ENCODE peak calls at places on chromosomes 1 and 21, in eight cellular contexts. One of them, this sample, is unnamed. For H3K27me3, the result is how much of the 10 kb centered on the place peaks cover.

GRCh38 chr1:187744665-187745064 is 915.9 kb downstream of the PLA2G4A start:
- DNase-seq in upper lobe of right lung: no peak
- DNase-seq in Peyer's patch: no peak
- DNase-seq in lower lobe of right lung: no peak
- DNase-seq in colonic mucosa: no peak
- DNase-seq in tibial artery: no peak
- DNase-seq in breast epithelium: no peak
- DNase-seq in psoas muscle: no peak
- DNase-seq in this sample: no peak

GRCh38 chr1:147071142-147071541 is 101.1 kb downstream of the PRKAB2 start:
- DNase-seq in upper lobe of right lung: no peak
- DNase-seq in Peyer's patch: no peak
- DNase-seq in lower lobe of right lung: no peak
- DNase-seq in colonic mucosa: no peak
- DNase-seq in tibial artery: no peak
- DNase-seq in breast epithelium: no peak
- DNase-seq in psoas muscle: no peak
- DNase-seq in this sample: no peak

GRCh38 chr1:181161170-181161870 is 72.8 kb downstream of the IER5 start:
- DNase-seq in upper lobe of right lung: no peak
- DNase-seq in Peyer's patch: no peak
- DNase-seq in lower lobe of right lung: no peak
- DNase-seq in colonic mucosa: no peak
- DNase-seq in tibial artery: no peak
- DNase-seq in breast epithelium: no peak
- DNase-seq in psoas muscle: no peak
- DNase-seq in this sample: no peak

GRCh38 chr1:50750021-50750619 is 209.9 kb downstream of the FAF1 start:
- DNase-seq in upper lobe of right lung: no peak
- DNase-seq in Peyer's patch: no peak
- DNase-seq in lower lobe of right lung: no peak
- DNase-seq in colonic mucosa: no peak
- DNase-seq in tibial artery: no peak
- DNase-seq in breast epithelium: no peak
- DNase-seq in psoas muscle: no peak
- DNase-seq in this sample: no peak

GRCh38 chr1:184449916-184450315 is 63.1 kb downstream of the C1orf21 start:
- DNase-seq in upper lobe of right lung: no peak
- DNase-seq in Peyer's patch: no peak
- DNase-seq in lower lobe of right lung: no peak
- DNase-seq in colonic mucosa: no peak
- DNase-seq in tibial artery: no peak
- DNase-seq in breast epithelium: no peak
- DNase-seq in psoas muscle: no peak
- DNase-seq in this sample: no peak

GRCh38 chr21:38958940-38959685 is 153.4 kb downstream of the ETS2 start:
- DNase-seq in upper lobe of right lung: no peak
- DNase-seq in Peyer's patch: peak
- DNase-seq in lower lobe of right lung: no peak
- DNase-seq in colonic mucosa: peak
- DNase-seq in tibial artery: no peak
- DNase-seq in breast epithelium: no peak
- DNase-seq in psoas muscle: no peak
- DNase-seq in this sample: no peak

GRCh38 chr1:61797045-61797755 is 54.9 kb downstream of the PATJ start:
- DNase-seq in upper lobe of right lung: no peak
- DNase-seq in Peyer's patch: no peak
- DNase-seq in lower lobe of right lung: no peak
- DNase-seq in colonic mucosa: no peak
- DNase-seq in tibial artery: no peak
- DNase-seq in breast epithelium: no peak
- DNase-seq in psoas muscle: no peak
- DNase-seq in this sample: no peak

GRCh38 chr1:241600496-241600901 is 39.7 kb downstream of the CHML start:
- DNase-seq in upper lobe of right lung: no peak
- DNase-seq in Peyer's patch: no peak
- DNase-seq in lower lobe of right lung: no peak
- DNase-seq in colonic mucosa: no peak
- DNase-seq in tibial artery: no peak
- DNase-seq in breast epithelium: no peak
- DNase-seq in psoas muscle: no peak
- DNase-seq in this sample: no peak

GRCh38 chr1:36172983-36173382 is 17.0 kb downstream of the MAP7D1 start:
- DNase-seq in upper lobe of right lung: no peak
- DNase-seq in Peyer's patch: no peak
- DNase-seq in lower lobe of right lung: no peak
- DNase-seq in colonic mucosa: no peak
- DNase-seq in tibial artery: no peak
- DNase-seq in breast epithelium: no peak
- DNase-seq in psoas muscle: no peak
- DNase-seq in this sample: no peak

GRCh38 chr1:97898948-97899347 is 21.9 kb downstream of the DPYD start:
- DNase-seq in upper lobe of right lung: no peak
- DNase-seq in Peyer's patch: no peak
- DNase-seq in lower lobe of right lung: no peak
- DNase-seq in colonic mucosa: no peak
- DNase-seq in tibial artery: no peak
- DNase-seq in breast epithelium: no peak
- DNase-seq in psoas muscle: no peak
- DNase-seq in this sample: no peak

GRCh38 chr1:206905295-206906164 is 8.3 kb downstream of the IL24 start:
- DNase-seq in upper lobe of right lung: no peak
- DNase-seq in Peyer's patch: no peak
- DNase-seq in lower lobe of right lung: no peak
- DNase-seq in colonic mucosa: no peak
- DNase-seq in tibial artery: peak
- DNase-seq in breast epithelium: no peak
- DNase-seq in psoas muscle: no peak
- DNase-seq in this sample: no peak

GRCh38 chr1:60835649-60836048 is 246.7 kb upstream of the NFIA start:
- DNase-seq in upper lobe of right lung: no peak
- DNase-seq in Peyer's patch: no peak
- DNase-seq in lower lobe of right lung: no peak
- DNase-seq in colonic mucosa: no peak
- DNase-seq in tibial artery: no peak
- DNase-seq in breast epithelium: no peak
- DNase-seq in psoas muscle: no peak
- DNase-seq in this sample: no peak

GRCh38 chr21:36388835-36389234 is 3.6 kb downstream of the CHAF1B start:
- DNase-seq in upper lobe of right lung: no peak
- DNase-seq in Peyer's patch: no peak
- DNase-seq in lower lobe of right lung: no peak
- DNase-seq in colonic mucosa: no peak
- DNase-seq in tibial artery: no peak
- DNase-seq in breast epithelium: no peak
- DNase-seq in psoas muscle: no peak
- DNase-seq in this sample: no peak

GRCh38 chr1:209767706-209768105 is 11.9 kb downstream of the TRAF3IP3 start:
- DNase-seq in upper lobe of right lung: no peak
- DNase-seq in Peyer's patch: no peak
- DNase-seq in lower lobe of right lung: no peak
- DNase-seq in colonic mucosa: no peak
- DNase-seq in tibial artery: no peak
- DNase-seq in breast epithelium: no peak
- DNase-seq in psoas muscle: no peak
- DNase-seq in this sample: no peak

GRCh38 chr1:165629848-165630628 is 996 bp upstream of the MGST3 start:
- DNase-seq in upper lobe of right lung: no peak
- DNase-seq in Peyer's patch: no peak
- DNase-seq in lower lobe of right lung: no peak
- DNase-seq in colonic mucosa: peak
- DNase-seq in tibial artery: no peak
- DNase-seq in breast epithelium: no peak
- DNase-seq in psoas muscle: no peak
- DNase-seq in this sample: no peak

GRCh38 chr1:186985889-186986491 is 157.2 kb downstream of the PLA2G4A start:
- DNase-seq in upper lobe of right lung: no peak
- DNase-seq in Peyer's patch: no peak
- DNase-seq in lower lobe of right lung: no peak
- DNase-seq in colonic mucosa: no peak
- DNase-seq in tibial artery: no peak
- DNase-seq in breast epithelium: no peak
- DNase-seq in psoas muscle: no peak
- DNase-seq in this sample: no peak

GRCh38 chr1:167635941-167636340 is 5.9 kb downstream of the RCSD1 start:
- DNase-seq in upper lobe of right lung: no peak
- DNase-seq in Peyer's patch: no peak
- DNase-seq in lower lobe of right lung: no peak
- DNase-seq in colonic mucosa: no peak
- DNase-seq in tibial artery: no peak
- DNase-seq in breast epithelium: no peak
- DNase-seq in psoas muscle: no peak
- DNase-seq in this sample: no peak

GRCh38 chr1:223827193-223827663 is 18.5 kb downstream of the TP53BP2 start:
- DNase-seq in upper lobe of right lung: no peak
- DNase-seq in Peyer's patch: no peak
- DNase-seq in lower lobe of right lung: no peak
- DNase-seq in colonic mucosa: no peak
- DNase-seq in tibial artery: no peak
- DNase-seq in breast epithelium: no peak
- DNase-seq in psoas muscle: no peak
- DNase-seq in this sample: no peak

GRCh38 chr1:176847052-176847451 is 317.5 kb downstream of the ASTN1 start:
- DNase-seq in upper lobe of right lung: no peak
- DNase-seq in Peyer's patch: no peak
- DNase-seq in lower lobe of right lung: no peak
- DNase-seq in colonic mucosa: no peak
- DNase-seq in tibial artery: no peak
- DNase-seq in breast epithelium: no peak
- DNase-seq in psoas muscle: no peak
- DNase-seq in this sample: no peak

GRCh38 chr21:36744560-36745231 is 45.8 kb downstream of the SIM2 start:
- DNase-seq in upper lobe of right lung: peak
- DNase-seq in Peyer's patch: no peak
- DNase-seq in lower lobe of right lung: no peak
- DNase-seq in colonic mucosa: no peak
- DNase-seq in tibial artery: no peak
- DNase-seq in breast epithelium: peak
- DNase-seq in psoas muscle: no peak
- DNase-seq in this sample: peak

GRCh38 chr1:186828612-186829542 is at the start of gene PLA2G4A:
- DNase-seq in upper lobe of right lung: peak
- DNase-seq in Peyer's patch: peak
- DNase-seq in lower lobe of right lung: peak
- DNase-seq in colonic mucosa: peak
- DNase-seq in tibial artery: peak
- DNase-seq in breast epithelium: peak
- DNase-seq in psoas muscle: no peak
- DNase-seq in this sample: peak

DNA sequence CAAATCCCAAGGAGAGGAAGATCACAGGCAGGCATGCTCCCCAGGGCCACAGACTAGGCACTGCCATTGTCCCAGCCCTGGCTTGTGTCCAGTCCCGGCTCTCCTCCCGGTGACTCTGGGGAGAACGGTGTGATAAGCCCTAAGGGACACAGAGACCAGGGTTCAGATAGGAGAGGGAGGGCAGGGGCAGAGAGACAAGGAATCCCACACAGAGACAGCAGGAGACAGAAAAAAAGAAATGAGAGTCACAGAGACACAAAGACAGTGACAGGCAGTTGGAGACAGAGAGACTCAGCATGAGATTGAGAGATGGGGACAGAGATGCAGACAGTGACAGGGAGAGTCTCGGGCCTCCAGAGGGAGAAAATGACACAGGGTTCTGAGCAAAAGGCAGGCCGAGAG is 361 bp downstream of the INSRR start:
- DNase-seq in upper lobe of right lung: no peak
- DNase-seq in Peyer's patch: no peak
- DNase-seq in lower lobe of right lung: no peak
- DNase-seq in colonic mucosa: no peak
- DNase-seq in tibial artery: no peak
- DNase-seq in breast epithelium: no peak
- DNase-seq in psoas muscle: no peak
- DNase-seq in this sample: no peak
- H3K27me3 ChIP-seq in upper lobe of right lung: half or more
- H3K27me3 ChIP-seq in Peyer's patch: under half
- H3K27me3 ChIP-seq in lower lobe of right lung: half or more
- H3K27me3 ChIP-seq in colonic mucosa: under half
- H3K27me3 ChIP-seq in tibial artery: under half
- H3K27me3 ChIP-seq in breast epithelium: under half
- H3K27me3 ChIP-seq in psoas muscle: under half
- H3K27me3 ChIP-seq in this sample: under half

DNA sequence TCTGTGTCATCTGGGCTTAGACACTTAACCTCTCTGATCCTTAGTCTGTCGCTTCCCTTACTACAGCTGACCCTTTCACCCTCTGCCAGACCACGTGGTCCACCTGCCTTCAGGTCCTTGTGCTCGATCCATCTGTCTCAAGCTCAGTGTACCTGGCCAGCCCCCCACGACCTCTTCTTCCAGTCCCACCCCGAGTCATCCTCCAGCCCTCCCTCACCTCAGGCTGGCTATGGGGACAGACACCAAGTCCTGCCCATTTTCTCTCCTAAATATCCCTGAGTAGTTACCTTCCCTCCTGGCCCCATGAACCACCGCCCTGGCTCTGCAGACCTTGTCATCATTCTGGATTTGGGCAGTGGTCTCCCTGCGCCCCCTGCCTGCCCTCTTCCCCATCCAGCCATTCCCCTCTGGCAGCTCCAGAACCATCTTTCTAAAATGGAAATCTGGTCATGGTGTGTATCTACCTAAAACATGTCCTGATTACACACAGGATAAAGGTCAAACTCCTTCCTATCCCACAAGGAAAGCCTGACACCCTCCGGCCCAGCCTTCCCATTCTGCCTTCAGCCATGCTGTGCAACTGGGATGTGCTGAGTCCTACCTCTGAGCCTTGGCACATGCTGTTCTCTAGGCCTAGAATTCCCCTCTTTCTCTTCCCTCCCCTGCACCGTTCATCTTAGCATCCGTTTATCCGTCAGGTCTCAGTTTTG is 107.6 kb downstream of the EPHB2 start:
- DNase-seq in upper lobe of right lung: no peak
- DNase-seq in Peyer's patch: no peak
- DNase-seq in lower lobe of right lung: no peak
- DNase-seq in colonic mucosa: no peak
- DNase-seq in tibial artery: no peak
- DNase-seq in breast epithelium: no peak
- DNase-seq in psoas muscle: peak
- DNase-seq in this sample: no peak
- H3K27ac ChIP-seq in upper lobe of right lung: no peak
- H3K27ac ChIP-seq in Peyer's patch: no peak
- H3K27ac ChIP-seq in lower lobe of right lung: no peak
- H3K27ac ChIP-seq in colonic mucosa: no peak
- H3K27ac ChIP-seq in tibial artery: no peak
- H3K27ac ChIP-seq in breast epithelium: no peak
- H3K27ac ChIP-seq in psoas muscle: no peak
- H3K27ac ChIP-seq in this sample: no peak

DNA sequence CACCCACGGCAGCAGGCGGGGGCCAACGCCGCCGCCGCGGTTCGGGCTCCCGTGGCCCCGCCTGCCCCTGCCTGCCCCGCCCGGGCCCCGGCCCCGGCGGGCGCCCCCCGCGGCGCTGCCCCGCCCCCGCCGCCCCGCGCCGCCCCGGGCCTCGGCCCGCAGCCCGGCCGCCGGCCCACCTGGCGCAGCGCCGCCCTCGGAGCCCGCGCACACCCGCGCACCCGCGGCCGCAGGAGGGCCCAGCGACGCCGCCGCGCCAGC is at the start of gene WNT3A:
- DNase-seq in upper lobe of right lung: no peak
- DNase-seq in Peyer's patch: no peak
- DNase-seq in lower lobe of right lung: no peak
- DNase-seq in colonic mucosa: no peak
- DNase-seq in tibial artery: no peak
- DNase-seq in breast epithelium: no peak
- DNase-seq in psoas muscle: no peak
- DNase-seq in this sample: no peak
- H3K27me3 ChIP-seq in upper lobe of right lung: half or more
- H3K27me3 ChIP-seq in Peyer's patch: under half
- H3K27me3 ChIP-seq in lower lobe of right lung: half or more
- H3K27me3 ChIP-seq in colonic mucosa: half or more
- H3K27me3 ChIP-seq in tibial artery: under half
- H3K27me3 ChIP-seq in breast epithelium: under half
- H3K27me3 ChIP-seq in psoas muscle: under half
- H3K27me3 ChIP-seq in this sample: under half

GRCh38 chr1:33234588-33234990 is 21.7 kb upstream of the ZNF362 start:
- DNase-seq in upper lobe of right lung: no peak
- DNase-seq in Peyer's patch: no peak
- DNase-seq in lower lobe of right lung: no peak
- DNase-seq in colonic mucosa: no peak
- DNase-seq in tibial artery: no peak
- DNase-seq in breast epithelium: no peak
- DNase-seq in psoas muscle: no peak
- DNase-seq in this sample: no peak
- H3K27ac ChIP-seq in upper lobe of right lung: no peak
- H3K27ac ChIP-seq in Peyer's patch: no peak
- H3K27ac ChIP-seq in lower lobe of right lung: no peak
- H3K27ac ChIP-seq in colonic mucosa: no peak
- H3K27ac ChIP-seq in tibial artery: no peak
- H3K27ac ChIP-seq in breast epithelium: no peak
- H3K27ac ChIP-seq in psoas muscle: no peak
- H3K27ac ChIP-seq in this sample: no peak